ENCODE peak calls at places on chromosomes 4 and X, in seven cellular contexts. I, E, Y, N, D, C and Z are unnamed samples. For H3K9me3, the result is how much of the 10 kb centered on the place peaks cover.

GRCh38 chr4:110898290-110898689 is 275.4 kb upstream of the PITX2 start:
- DNase-seq in D (no peak), Y (no peak), C (no peak), I (no peak), N (no peak), E (no peak), Z (no peak)

GRCh38 chr4:98148856-98149255 is 5.6 kb upstream of the STPG2 start:
- DNase-seq in C (no peak), D (no peak), I (no peak), E (no peak), Y (no peak), N (no peak), Z (no peak)

GRCh38 chrX:373641-374471 is 12.9 kb downstream of the PPP2R3B start:
- DNase-seq in D (no peak), E (no peak), N (peak), I (no peak), C (peak), Y (no peak), Z (no peak)

GRCh38 chrX:154748712-154749339 is 2.1 kb downstream of the GAB3 start:
- DNase-seq in E (peak), N (peak), D (no peak), C (peak), Y (no peak), I (no peak), Z (peak)

GRCh38 chr4:27357283-27357682 is 496.6 kb downstream of the STIM2 start:
- DNase-seq in C (no peak), D (no peak), N (no peak), E (no peak), Y (no peak), I (no peak), Z (no peak)

GRCh38 chr4:71239365-71239764 is 99.5 kb upstream of the SLC4A4 start:
- DNase-seq in N (no peak), Y (no peak), E (no peak), D (no peak), I (no peak), C (no peak), Z (no peak)

GRCh38 chr4:108337923-108338322 is 169.2 kb upstream of the LEF1 start:
- DNase-seq in Y (no peak), E (no peak), C (peak), N (no peak), I (no peak), D (no peak), Z (no peak)

GRCh38 chr4:77156912-77157858 is at the start of gene CCNG2:
- DNase-seq in I (peak), N (peak), C (peak), D (peak), E (peak), Y (peak), Z (peak)

GRCh38 chrX:150983526-150984163 is 510 bp downstream of the HMGB3 start:
- DNase-seq in Y (no peak), C (no peak), E (peak), D (no peak), N (no peak), I (no peak), Z (no peak)

GRCh38 chr4:157048248-157048647 is 27.7 kb upstream of the GLRB start:
- DNase-seq in D (no peak), Y (peak), N (no peak), I (peak), C (no peak), E (no peak), Z (peak)

DNA sequence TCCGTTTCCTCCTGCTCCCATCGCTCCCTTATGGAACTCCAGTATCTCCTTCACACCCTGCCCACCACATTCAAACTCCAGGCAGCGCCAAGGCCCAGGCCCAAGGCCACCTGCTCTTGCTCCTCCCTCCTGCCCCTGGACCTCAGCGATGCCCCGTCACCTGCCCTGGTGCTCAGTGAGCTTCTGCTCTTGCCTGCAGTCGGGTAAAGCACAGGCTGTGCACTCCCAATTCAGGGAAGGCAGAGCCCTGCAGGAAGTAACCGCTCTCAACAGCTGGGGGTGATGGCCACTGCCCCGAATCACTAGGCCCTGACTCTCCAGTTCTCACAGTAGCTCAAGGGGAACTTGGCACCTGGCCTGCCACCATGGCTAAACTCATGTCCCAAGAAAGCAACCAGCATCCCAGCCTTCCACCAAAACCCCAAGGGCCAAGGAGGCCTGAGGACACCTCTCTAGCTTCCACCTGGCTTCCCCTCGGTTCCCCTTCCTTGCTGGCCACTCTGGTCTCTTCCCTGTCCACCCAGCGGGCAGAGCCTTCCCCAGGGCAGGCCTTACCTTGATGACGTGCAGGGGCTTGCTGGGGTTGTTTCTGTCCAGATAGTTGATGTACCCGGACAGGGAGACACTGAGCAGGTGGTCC is 29.3 kb downstream of the WDR1 start:
- DNase-seq in E (no peak), N (no peak), I (no peak), Y (no peak), C (no peak), D (peak), Z (no peak)
- TF ChIP-seq POLR2A in E (no peak), N (no peak), I (no peak), Y (no peak), C (no peak), D (no peak), Z (no peak)

GRCh38 chrX:57266275-57266674 is 20.2 kb upstream of the FAAH2 start:
- DNase-seq in D (no peak), N (no peak), E (no peak), Y (no peak), I (no peak), C (no peak), Z (no peak)

GRCh38 chrX:57270980-57271379 is 15.5 kb upstream of the FAAH2 start:
- DNase-seq in N (no peak), E (no peak), Y (no peak), I (no peak), C (no peak), D (no peak), Z (no peak)

GRCh38 chrX:57266871-57267270 is 19.6 kb upstream of the FAAH2 start:
- DNase-seq in E (no peak), I (no peak), N (no peak), D (no peak), C (no peak), Y (no peak), Z (no peak)

GRCh38 chrX:57265126-57265525 is 21.4 kb upstream of the FAAH2 start:
- DNase-seq in I (no peak), D (no peak), N (no peak), E (no peak), Y (no peak), C (no peak), Z (no peak)

GRCh38 chrX:57267308-57267707 is 19.2 kb upstream of the FAAH2 start:
- DNase-seq in D (no peak), Y (no peak), N (no peak), I (no peak), E (no peak), C (no peak), Z (no peak)
- H3K9me3 ChIP-seq in D (under half), Y (under half), N (under half), I (under half), E (under half), C (under half), Z (under half)

GRCh38 chrX:134688181-134688580 is 29.9 kb upstream of the PLAC1 start:
- DNase-seq in C (no peak), I (no peak), D (no peak), E (no peak), Y (no peak), N (no peak), Z (no peak)
- TF ChIP-seq EP300 in C (no peak), I (no peak), D (no peak), E (no peak), Y (no peak), N (no peak), Z (no peak)

GRCh38 chrX:7117587-7117986 is 29.9 kb upstream of the STS start:
- DNase-seq in E (no peak), N (no peak), I (no peak), D (no peak), C (no peak), Y (no peak), Z (no peak)

GRCh38 chrX:7112071-7112470 is 35.4 kb upstream of the STS start:
- DNase-seq in C (no peak), I (no peak), N (no peak), E (no peak), D (no peak), Y (no peak), Z (no peak)

GRCh38 chrX:7116081-7116480 is 31.4 kb upstream of the STS start:
- DNase-seq in E (no peak), Y (no peak), D (no peak), I (no peak), N (no peak), C (no peak), Z (no peak)

GRCh38 chrX:7111518-7111917 is 36.0 kb upstream of the STS start:
- DNase-seq in E (no peak), D (no peak), I (no peak), N (no peak), Y (no peak), C (no peak), Z (no peak)

DNA sequence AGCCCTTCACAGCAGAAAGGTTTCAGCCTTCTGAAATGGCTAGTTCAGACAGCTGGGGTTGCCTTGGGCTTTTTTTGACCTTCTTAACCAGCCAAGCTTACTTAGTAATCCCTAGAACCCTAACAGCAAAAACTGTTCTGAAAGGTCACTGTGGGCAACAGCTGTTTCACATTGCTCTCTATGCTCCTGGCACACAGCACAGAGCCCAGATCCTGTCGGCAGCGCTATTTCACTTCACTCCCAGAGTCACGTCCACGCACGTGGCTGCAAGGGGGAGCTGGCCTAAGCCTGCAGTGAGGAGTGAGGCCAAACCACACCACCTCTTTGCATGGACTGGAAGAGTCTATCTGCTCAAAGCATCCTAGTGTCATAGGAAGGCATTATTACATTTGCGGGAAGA is 32.0 kb upstream of the STS start:
- DNase-seq in D (peak), I (no peak), E (no peak), C (no peak), Y (no peak), N (no peak), Z (no peak)
- TF ChIP-seq POLR2A in D (no peak), I (no peak), E (no peak), C (no peak), Y (no peak), N (no peak), Z (no peak)

DNA sequence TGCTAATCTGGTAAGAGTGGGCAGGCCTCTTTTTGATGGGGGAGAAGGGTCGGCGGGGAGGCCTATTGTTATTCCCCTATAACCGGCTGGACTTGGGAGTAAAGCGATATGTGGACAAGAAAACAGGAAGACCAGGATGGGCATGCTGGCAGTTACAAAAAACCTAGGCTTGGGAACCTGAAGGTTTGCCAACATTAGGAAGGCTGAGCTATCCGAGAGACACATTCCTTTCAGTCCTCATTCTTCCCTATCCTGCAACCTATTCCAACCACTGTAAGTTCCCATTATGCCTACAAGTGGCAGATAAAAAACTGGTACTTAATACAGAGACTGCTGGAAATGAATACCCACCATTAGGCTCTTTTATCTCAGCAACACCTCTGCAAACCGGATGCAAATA is 32.4 kb upstream of the CT47C1 start:
- DNase-seq in C (no peak), N (no peak), Y (no peak), I (no peak), E (no peak), D (no peak), Z (no peak)
- H3K9me3 ChIP-seq in C (under half), N (under half), Y (under half), I (under half), E (under half), D (under half), Z (under half)